ENCODE peak calls at places on chromosomes 5 and 9, in eight cellular contexts. B, R, J, F, S, D, Z and K are unnamed samples.

GRCh38 chr5:109455598-109456096 is 45.9 kb upstream of the PJA2 start:
- DNase-seq in B (peak), R (peak), J (no peak), F (peak), S (peak), D (peak), Z (peak), K (peak)

GRCh38 chr5:109965634-109966033 is 275.9 kb downstream of the MAN2A1 start:
- DNase-seq in B (no peak), R (no peak), J (no peak), F (no peak), S (no peak), D (no peak), Z (no peak), K (no peak)

GRCh38 chr9:470041-470781 is 255.5 kb downstream of the DOCK8 start:
- DNase-seq in B (peak), R (peak), J (peak), F (peak), S (peak), D (peak), Z (peak), K (peak)

GRCh38 chr9:134485653-134486052 is 155.9 kb upstream of the COL5A1 start:
- DNase-seq in B (no peak), R (no peak), J (no peak), F (no peak), S (no peak), D (no peak), Z (no peak), K (no peak)

GRCh38 chr9:72524820-72525539 is 3.6 kb downstream of the TMC1 start:
- DNase-seq in B (peak), R (peak), J (peak), F (no peak), S (peak), D (peak), Z (no peak), K (peak)

GRCh38 chr5:170451764-170452365 is 52.0 kb upstream of the KCNIP1 start:
- DNase-seq in B (peak), R (peak), J (no peak), F (no peak), S (peak), D (peak), Z (no peak), K (peak)

GRCh38 chr9:132760057-132760456 is 89.8 kb downstream of the GTF3C4 start:
- DNase-seq in B (no peak), R (no peak), J (no peak), F (no peak), S (no peak), D (no peak), Z (no peak), K (no peak)

GRCh38 chr9:2686884-2687283 is 30.4 kb upstream of the KCNV2 start:
- DNase-seq in B (no peak), R (no peak), J (no peak), F (no peak), S (no peak), D (no peak), Z (no peak), K (no peak)

GRCh38 chr9:32644698-32645097 is 9.2 kb upstream of the TAF1L start:
- DNase-seq in B (peak), R (peak), J (no peak), F (no peak), S (peak), D (no peak), Z (peak), K (peak)

GRCh38 chr5:88671808-88672499 is 211.0 kb downstream of the MEF2C start:
- DNase-seq in B (no peak), R (peak), J (peak), F (no peak), S (no peak), D (no peak), Z (no peak), K (no peak)

GRCh38 chr9:108963459-108964143 is 29.4 kb downstream of the ABITRAM start:
- DNase-seq in B (peak), R (no peak), J (no peak), F (no peak), S (no peak), D (no peak), Z (peak), K (no peak)

GRCh38 chr5:138594305-138595058 is 19.3 kb upstream of the HSPA9 start:
- DNase-seq in B (no peak), R (no peak), J (no peak), F (no peak), S (no peak), D (no peak), Z (no peak), K (no peak)

GRCh38 chr9:134455951-134456739 is 129.9 kb downstream of the RXRA start:
- DNase-seq in B (peak), R (peak), J (no peak), F (peak), S (peak), D (peak), Z (peak), K (peak)

GRCh38 chr9:11141357-11141756 is 528.6 kb upstream of the PTPRD start:
- DNase-seq in B (no peak), R (no peak), J (no peak), F (no peak), S (peak), D (no peak), Z (no peak), K (no peak)

DNA sequence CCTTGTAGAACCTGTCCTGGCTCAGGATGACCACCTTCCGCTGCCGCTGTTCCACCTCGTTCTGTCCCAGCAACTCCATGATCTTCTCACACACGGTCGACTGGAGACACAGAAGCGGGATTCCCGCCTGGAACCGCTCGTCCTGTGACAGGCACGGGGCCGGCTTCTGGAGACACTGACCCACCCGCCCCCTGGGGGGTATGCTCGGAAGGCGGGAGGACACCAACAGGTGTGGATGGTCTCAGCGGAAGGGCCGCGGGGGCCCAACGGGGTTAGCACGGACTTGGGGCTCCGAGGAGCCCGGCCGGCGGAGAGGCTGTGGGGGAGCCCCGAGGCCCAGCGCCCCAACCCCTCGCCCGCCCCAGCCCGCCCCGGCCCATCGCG is 525 bp downstream of the UCK1 start:
- DNase-seq in B (peak), R (no peak), J (peak), F (peak), S (peak), D (peak), Z (peak), K (peak)
- TF ChIP-seq CTCF in B (peak), R (no peak), J (peak), F (peak), S (no peak), D (no peak), Z (peak), K (no peak)

GRCh38 chr9:35662437-35662836 is 2.6 kb downstream of the ARHGEF39 start:
- DNase-seq in B (no peak), R (no peak), J (no peak), F (no peak), S (no peak), D (no peak), Z (no peak), K (no peak)
- H3K4me3 ChIP-seq in B (no peak), R (no peak), J (no peak), F (no peak), S (no peak), D (no peak), Z (no peak), K (no peak)

DNA sequence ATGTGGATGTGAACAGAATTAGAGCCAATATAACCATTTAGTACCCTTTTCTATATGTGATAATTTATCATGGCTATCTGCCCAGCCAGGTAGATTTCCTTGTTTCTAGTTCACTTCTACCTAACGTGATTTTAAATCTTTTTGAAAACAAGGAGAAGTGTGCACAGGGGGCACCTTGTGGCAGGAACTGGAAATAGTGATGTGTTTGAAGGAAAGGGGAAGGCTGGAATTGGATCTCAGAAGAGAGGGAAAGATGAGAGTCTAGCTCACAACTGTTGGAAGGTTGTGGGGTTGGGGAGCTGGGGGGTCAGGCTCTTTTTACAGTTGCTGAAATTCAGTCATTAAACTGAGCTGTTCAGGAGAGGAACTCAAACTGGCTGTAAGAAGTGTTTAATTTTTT is 219.5 kb downstream of the KCTD16 start:
- DNase-seq in B (peak), R (no peak), J (peak), F (no peak), S (no peak), D (peak), Z (peak), K (peak)
- TF ChIP-seq CTCF in B (peak), R (peak), J (peak), F (no peak), S (peak), D (no peak), Z (no peak), K (peak)

GRCh38 chr5:81194633-81195333 is 38.3 kb upstream of the CKMT2 start:
- DNase-seq in B (peak), R (peak), J (peak), F (peak), S (peak), D (peak), Z (peak), K (peak)
- H3K4me3 ChIP-seq in B (peak), R (no peak), J (no peak), F (no peak), S (no peak), D (no peak), Z (no peak), K (no peak)

GRCh38 chr5:98529321-98529720 is 244.1 kb upstream of the RGMB start:
- DNase-seq in B (no peak), R (no peak), J (no peak), F (no peak), S (no peak), D (no peak), Z (no peak), K (no peak)
- TF ChIP-seq CTCF in B (no peak), R (no peak), J (no peak), F (no peak), S (no peak), D (no peak), Z (no peak), K (no peak)

GRCh38 chr9:124022201-124023121 is 10.9 kb downstream of the LHX2 start:
- DNase-seq in B (no peak), R (peak), J (peak), F (no peak), S (peak), D (no peak), Z (peak), K (no peak)
- H3K4me3 ChIP-seq in B (no peak), R (no peak), J (no peak), F (no peak), S (no peak), D (no peak), Z (no peak), K (no peak)

GRCh38 chr9:118643118-118643517 is 726.1 kb downstream of the BRINP1 start:
- DNase-seq in B (peak), R (peak), J (peak), F (no peak), S (no peak), D (peak), Z (no peak), K (no peak)

GRCh38 chr9:118647331-118647730 is 721.9 kb downstream of the BRINP1 start:
- DNase-seq in B (no peak), R (no peak), J (no peak), F (no peak), S (no peak), D (no peak), Z (no peak), K (no peak)

GRCh38 chr9:118640836-118641557 is 728.2 kb downstream of the BRINP1 start:
- DNase-seq in B (no peak), R (peak), J (no peak), F (no peak), S (peak), D (no peak), Z (no peak), K (peak)

GRCh38 chr9:118644066-118644465 is 725.2 kb downstream of the BRINP1 start:
- DNase-seq in B (no peak), R (no peak), J (no peak), F (no peak), S (no peak), D (no peak), Z (no peak), K (no peak)
- TF ChIP-seq CTCF in B (no peak), R (no peak), J (no peak), F (no peak), S (no peak), D (no peak), Z (no peak), K (no peak)

DNA sequence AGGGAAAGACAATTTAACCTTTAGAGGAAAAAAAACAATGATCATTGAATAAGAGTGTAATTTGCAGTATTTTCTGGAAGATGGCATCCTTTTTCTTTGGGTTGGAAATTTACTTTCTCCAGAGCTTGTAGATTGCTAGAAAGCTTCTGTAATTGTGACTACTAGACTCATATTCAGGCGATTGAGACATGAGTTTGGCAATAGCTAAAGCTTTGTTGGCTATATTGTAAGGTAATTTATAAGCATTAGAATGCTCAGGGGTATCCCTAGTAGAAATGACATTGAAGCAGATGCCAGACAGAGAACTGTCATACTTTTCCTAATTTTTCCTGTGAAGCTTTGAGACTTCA is 115.3 kb downstream of the UNC13B start:
- DNase-seq in B (peak), R (no peak), J (no peak), F (no peak), S (peak), D (no peak), Z (no peak), K (peak)
- H3K4me3 ChIP-seq in B (no peak), R (no peak), J (no peak), F (no peak), S (no peak), D (no peak), Z (no peak), K (peak)

GRCh38 chr5:132227235-132227484 is 493 bp downstream of the P4HA2 start:
- DNase-seq in B (no peak), R (no peak), J (no peak), F (no peak), S (no peak), D (no peak), Z (no peak), K (no peak)
- TF ChIP-seq CTCF in B (no peak), R (no peak), J (no peak), F (no peak), S (no peak), D (no peak), Z (no peak), K (no peak)

GRCh38 chr9:135961811-135962695 is 880 bp upstream of the UBAC1 start:
- DNase-seq in B (no peak), R (no peak), J (no peak), F (no peak), S (no peak), D (no peak), Z (no peak), K (no peak)

GRCh38 chr9:135963338-135963737 is 2.2 kb upstream of the UBAC1 start:
- DNase-seq in B (no peak), R (no peak), J (no peak), F (no peak), S (no peak), D (no peak), Z (no peak), K (no peak)

GRCh38 chr9:135963938-135964337 is 2.8 kb upstream of the UBAC1 start:
- DNase-seq in B (no peak), R (no peak), J (no peak), F (no peak), S (no peak), D (peak), Z (no peak), K (no peak)

GRCh38 chr9:135961277-135961705 is at the start of gene UBAC1:
- DNase-seq in B (peak), R (peak), J (peak), F (peak), S (peak), D (peak), Z (peak), K (peak)

DNA sequence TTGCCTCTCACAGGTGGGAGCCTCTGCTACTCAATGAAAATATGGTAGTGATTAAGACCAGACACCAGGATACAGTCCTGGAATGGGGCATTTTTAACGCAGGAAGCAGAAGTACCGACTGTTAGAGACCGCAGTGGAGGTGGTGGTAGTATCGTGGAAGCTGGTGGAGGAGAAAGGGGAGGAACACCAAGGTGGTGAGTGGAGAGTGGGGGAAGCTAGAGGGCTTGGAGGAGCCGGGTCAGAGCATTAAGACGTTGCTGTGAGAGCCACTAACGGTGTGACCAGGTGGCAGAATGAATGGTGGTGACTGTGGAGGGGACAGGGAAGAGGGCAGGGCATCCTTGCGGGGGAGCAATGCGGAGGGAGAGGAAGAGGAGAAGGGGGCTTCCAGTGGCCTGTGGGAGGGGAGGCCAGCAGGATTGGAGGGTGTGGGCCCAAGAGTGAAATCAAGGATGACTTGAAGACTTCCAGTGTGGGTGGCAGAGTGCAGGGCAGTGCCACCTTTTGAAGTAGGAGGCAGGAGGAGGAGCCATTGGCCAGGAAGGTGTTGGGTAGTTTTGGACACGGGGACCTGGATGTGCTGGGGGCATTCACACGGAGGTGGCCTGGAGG is 1.6 kb upstream of the UBAC1 start:
- DNase-seq in B (no peak), R (no peak), J (no peak), F (no peak), S (no peak), D (no peak), Z (no peak), K (no peak)
- H3K4me3 ChIP-seq in B (no peak), R (no peak), J (no peak), F (no peak), S (no peak), D (no peak), Z (no peak), K (no peak)